ENCODE peak calls at places on chromosomes 13 and 19, in six cellular contexts. C, H, W, Q, V and Z are unnamed samples.

GRCh38 chr19:16548956-16549355 is 6.7 kb upstream of the CHERP start:
- DNase-seq in H (no peak), W (no peak), Q (no peak), C (no peak), V (no peak), Z (no peak)

GRCh38 chr13:40432018-40432978 is 234.1 kb downstream of the FOXO1 start:
- DNase-seq in H (no peak), Q (no peak), C (no peak), V (no peak), W (no peak), Z (no peak)

GRCh38 chr19:1874554-1875185 is 10.6 kb downstream of the ABHD17A start:
- DNase-seq in V (no peak), H (no peak), W (no peak), Q (no peak), C (no peak), Z (no peak)

GRCh38 chr13:22757530-22758120 is 423.2 kb upstream of the SGCG start:
- DNase-seq in H (peak), Q (no peak), V (no peak), W (no peak), C (no peak), Z (no peak)

GRCh38 chr13:77375554-77375953 is 48.7 kb upstream of the MYCBP2 start:
- DNase-seq in W (no peak), V (no peak), Q (no peak), H (no peak), C (no peak), Z (no peak)

GRCh38 chr13:105969761-105970160 is 565.7 kb downstream of the EFNB2 start:
- DNase-seq in Q (no peak), V (no peak), W (no peak), C (no peak), H (no peak), Z (peak)

GRCh38 chr13:50188696-50189095 is 173.5 kb downstream of the KCNRG start:
- DNase-seq in W (no peak), V (no peak), Q (no peak), C (no peak), H (no peak), Z (no peak)

GRCh38 chr19:33731886-33732285 is 64.8 kb upstream of the KCTD15 start:
- DNase-seq in H (no peak), W (no peak), C (no peak), Q (no peak), V (no peak), Z (peak)

GRCh38 chr13:87669379-87669978 is 1.7 kb upstream of the SLITRK5 start:
- DNase-seq in H (peak), V (peak), C (peak), Q (no peak), W (no peak), Z (no peak)

GRCh38 chr13:41648314-41648935 is 191.1 kb downstream of the RGCC start:
- DNase-seq in C (no peak), H (peak), Q (no peak), V (peak), W (no peak), Z (peak)

GRCh38 chr13:41941174-41941573 is 19.7 kb downstream of the VWA8 start:
- DNase-seq in V (peak), C (no peak), W (no peak), H (peak), Q (no peak), Z (no peak)

GRCh38 chr13:57633141-57633949 is 1.8 kb downstream of the PCDH17 start:
- DNase-seq in C (peak), V (peak), H (no peak), Q (no peak), W (peak), Z (no peak)

GRCh38 chr19:49512970-49513745 is 697 bp downstream of the FCGRT start:
- DNase-seq in C (peak), H (no peak), W (peak), V (peak), Q (peak), Z (no peak)

GRCh38 chr19:48353682-48354081 is 10.1 kb downstream of the TMEM143 start:
- DNase-seq in W (no peak), Q (no peak), V (no peak), C (no peak), H (peak), Z (no peak)

GRCh38 chr13:101065314-101065713 is 351.0 kb downstream of the NALCN start:
- DNase-seq in Q (no peak), H (no peak), V (no peak), W (no peak), C (no peak), Z (no peak)

GRCh38 chr19:925087-925911 is 536 bp upstream of the ARID3A start:
- DNase-seq in C (peak), V (peak), H (peak), W (peak), Q (peak), Z (peak)

GRCh38 chr19:54160182-54160811 is 776 bp upstream of the LENG1 start:
- DNase-seq in H (peak), W (peak), C (no peak), Q (no peak), V (peak), Z (peak)

GRCh38 chr13:42168497-42168896 is 103.5 kb upstream of the AKAP11 start:
- DNase-seq in W (no peak), C (no peak), V (no peak), H (no peak), Q (no peak), Z (no peak)

GRCh38 chr13:51764184-51765141 is 39.5 kb downstream of the DHRS12 start:
- DNase-seq in H (peak), Q (no peak), V (no peak), W (no peak), C (no peak), Z (no peak)

GRCh38 chr13:29713841-29714240 is 118.4 kb upstream of the SLC7A1 start:
- DNase-seq in V (peak), H (peak), Q (no peak), C (no peak), W (no peak), Z (peak)

GRCh38 chr19:38070573-38070972 is 153.4 kb downstream of the DPF1 start:
- DNase-seq in Q (no peak), V (no peak), C (no peak), W (no peak), H (peak), Z (peak)

GRCh38 chr19:6979341-6979740 is 41.9 kb downstream of the MBD3L2B start:
- DNase-seq in Q (no peak), H (no peak), W (no peak), C (no peak), V (no peak), Z (no peak)

GRCh38 chr19:58476498-58477015 is 405 bp downstream of the ZNF446 start:
- DNase-seq in Q (no peak), C (peak), H (no peak), W (no peak), V (peak), Z (no peak)

GRCh38 chr13:112445411-112446271 is 69.5 kb downstream of the SPACA7 start:
- DNase-seq in Q (no peak), H (no peak), C (peak), W (no peak), V (no peak), Z (no peak)

GRCh38 chr13:45295536-45295935 is 45.4 kb downstream of the TPT1 start:
- DNase-seq in Q (no peak), H (peak), C (no peak), W (no peak), V (no peak), Z (no peak)

GRCh38 chr19:24178207-24178606 is 91.2 kb downstream of the ZNF254 start:
- DNase-seq in H (no peak), Q (no peak), C (no peak), W (no peak), V (no peak), Z (no peak)

GRCh38 chr13:44309771-44310767 is 63.6 kb upstream of the SERP2 start:
- DNase-seq in H (no peak), W (no peak), V (no peak), Q (no peak), C (no peak), Z (no peak)

GRCh38 chr13:37621811-37622361 is 23.3 kb upstream of the POSTN start:
- DNase-seq in V (no peak), C (no peak), W (no peak), H (peak), Q (no peak), Z (no peak)

GRCh38 chr19:48671456-48671995 is 1.3 kb downstream of the NTN5 start:
- DNase-seq in W (no peak), H (no peak), C (no peak), V (no peak), Q (no peak), Z (no peak)

GRCh38 chr13:75302031-75302430 is 179.9 kb downstream of the TBC1D4 start:
- DNase-seq in Q (no peak), C (no peak), W (no peak), V (no peak), H (no peak), Z (no peak)

GRCh38 chr19:38543807-38544568 is 73.8 kb downstream of the MAP4K1 start:
- DNase-seq in W (no peak), H (peak), V (peak), Q (no peak), C (peak), Z (peak)

GRCh38 chr13:61286148-61286745 is 129.4 kb downstream of the PCDH20 start:
- DNase-seq in C (peak), Q (peak), H (no peak), V (peak), W (peak), Z (no peak)

GRCh38 chr13:111431241-111431640 is 110.8 kb downstream of the TEX29 start:
- DNase-seq in C (no peak), Q (no peak), W (no peak), V (no peak), H (no peak), Z (no peak)

GRCh38 chr13:111437417-111437816 is 117.0 kb downstream of the TEX29 start:
- DNase-seq in V (no peak), H (no peak), Q (no peak), W (no peak), C (no peak), Z (no peak)

GRCh38 chr13:111436446-111436845 is 116.0 kb downstream of the TEX29 start:
- DNase-seq in H (no peak), W (no peak), Q (no peak), C (no peak), V (no peak), Z (no peak)

GRCh38 chr13:111437856-111438547 is 117.6 kb downstream of the TEX29 start:
- DNase-seq in V (no peak), Q (no peak), H (no peak), W (no peak), C (no peak), Z (no peak)

DNA sequence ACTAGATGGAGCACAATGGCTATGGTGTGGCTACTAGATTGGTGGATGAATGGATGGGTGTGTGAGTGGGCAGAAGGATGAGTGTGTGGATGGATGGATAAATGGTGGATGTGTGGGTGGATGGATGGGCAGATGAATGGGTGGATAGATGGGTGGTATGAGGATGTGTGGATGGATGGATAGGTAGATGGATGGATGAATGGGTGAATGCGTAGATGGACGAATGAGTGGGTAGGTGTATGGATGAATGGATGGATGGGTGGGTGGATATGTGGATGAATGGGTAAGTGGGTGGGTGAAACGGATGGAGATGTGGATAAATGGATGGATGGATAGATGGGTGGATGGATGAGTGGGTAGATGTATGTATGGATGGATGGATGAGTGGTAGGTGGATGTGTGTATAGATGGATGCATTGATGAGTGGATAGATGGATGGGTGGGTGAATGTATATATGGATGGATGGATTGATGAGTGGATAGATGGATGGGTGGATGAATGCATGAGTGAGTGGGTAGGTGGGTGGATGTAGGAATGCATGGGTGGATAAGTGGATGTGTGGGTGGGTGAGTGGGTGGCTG is 114.2 kb downstream of the TEX29 start:
- DNase-seq in Q (no peak), H (no peak), W (no peak), C (no peak), V (no peak), Z (no peak)
- H4K8ac ChIP-seq in Q (no peak), H (no peak), W (no peak), C (no peak), V (no peak), Z (no peak)

GRCh38 chr13:95250961-95251360 is 50.3 kb downstream of the ABCC4 start:
- DNase-seq in Q (no peak), H (no peak), W (no peak), C (no peak), V (no peak), Z (no peak)
- H2BK5ac ChIP-seq in Q (no peak), H (no peak), W (no peak), C (no peak), V (no peak), Z (no peak)

GRCh38 chr19:40625406-40626120 is 24.4 kb downstream of the LTBP4 start:
- DNase-seq in Q (no peak), V (peak), H (no peak), C (no peak), W (no peak), Z (no peak)

GRCh38 chr19:40629346-40629745 is 28.2 kb downstream of the LTBP4 start:
- DNase-seq in C (no peak), W (no peak), H (no peak), V (no peak), Q (no peak), Z (no peak)

GRCh38 chr19:40626918-40627317 is 25.7 kb downstream of the LTBP4 start:
- DNase-seq in Q (no peak), W (no peak), C (no peak), H (no peak), V (no peak), Z (no peak)

GRCh38 chr19:40630571-40631160 is 29.5 kb downstream of the LTBP4 start:
- DNase-seq in V (no peak), C (no peak), Q (no peak), W (no peak), H (no peak), Z (no peak)

GRCh38 chr19:40627486-40628279 is 26.5 kb downstream of the LTBP4 start:
- DNase-seq in Q (no peak), W (no peak), V (no peak), H (no peak), C (peak), Z (peak)
- H4K8ac ChIP-seq in Q (no peak), W (no peak), V (no peak), H (no peak), C (no peak), Z (peak)

GRCh38 chr13:89869312-89869711 is 1478.2 kb upstream of the MIR17HG start:
- DNase-seq in Q (no peak), H (no peak), V (no peak), W (no peak), C (no peak), Z (no peak)
- H2BK5ac ChIP-seq in Q (no peak), H (no peak), V (no peak), W (no peak), C (no peak), Z (no peak)

DNA sequence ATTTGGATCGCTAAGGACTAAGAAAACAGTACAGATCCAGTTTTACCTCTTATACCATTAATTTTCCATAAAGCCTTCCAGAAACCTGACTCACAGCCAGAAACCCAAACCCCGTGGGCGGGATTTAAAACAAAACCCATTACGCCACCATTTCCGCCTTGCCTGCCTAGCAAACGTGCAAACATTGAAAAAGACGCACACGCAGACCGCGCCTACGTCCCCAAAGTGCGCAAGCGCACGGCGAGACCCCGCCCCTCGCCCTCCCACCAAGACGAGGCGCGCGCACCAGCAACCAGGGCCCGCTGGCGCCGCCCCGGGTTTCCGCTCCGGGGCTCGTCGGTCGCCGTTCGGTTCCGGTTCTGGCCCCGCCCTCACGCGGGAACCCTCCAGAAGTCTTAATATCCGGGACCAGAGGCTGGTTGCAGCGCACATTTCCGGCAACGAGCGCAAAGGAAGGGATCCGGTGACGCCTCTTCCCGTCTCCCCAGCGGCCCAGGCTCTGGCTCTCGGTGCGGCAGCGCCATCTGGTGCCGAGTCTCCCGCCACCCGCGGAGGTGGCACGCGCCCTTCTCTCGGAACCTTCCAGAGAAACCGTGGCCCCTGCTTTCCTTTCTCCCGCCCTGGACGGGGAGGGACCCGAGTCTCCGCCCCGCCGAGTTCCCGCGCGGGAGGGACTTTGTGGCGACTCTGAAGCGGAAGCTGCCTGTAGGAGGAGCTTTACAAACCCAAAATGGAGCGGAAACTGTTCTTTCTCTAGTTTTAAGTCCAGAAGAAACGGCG is 256.9 kb upstream of the STARD13 start:
- DNase-seq in V (peak), Q (peak), W (peak), C (peak), H (peak), Z (peak)
- H4K8ac ChIP-seq in V (peak), Q (no peak), W (peak), C (no peak), H (peak), Z (peak)

GRCh38 chr19:30208661-30209060 is 163.5 kb upstream of the ZNF536 start:
- DNase-seq in V (no peak), W (peak), C (peak), Q (no peak), H (no peak), Z (no peak)

GRCh38 chr19:30206187-30206586 is 166.0 kb upstream of the ZNF536 start:
- DNase-seq in V (no peak), Q (no peak), H (no peak), W (peak), C (peak), Z (no peak)

GRCh38 chr19:30204721-30205120 is 167.5 kb upstream of the ZNF536 start:
- DNase-seq in C (no peak), V (no peak), W (peak), Q (no peak), H (no peak), Z (no peak)

GRCh38 chr19:30209617-30210600 is 162.3 kb upstream of the ZNF536 start:
- DNase-seq in Q (no peak), W (peak), H (no peak), C (peak), V (no peak), Z (no peak)

DNA sequence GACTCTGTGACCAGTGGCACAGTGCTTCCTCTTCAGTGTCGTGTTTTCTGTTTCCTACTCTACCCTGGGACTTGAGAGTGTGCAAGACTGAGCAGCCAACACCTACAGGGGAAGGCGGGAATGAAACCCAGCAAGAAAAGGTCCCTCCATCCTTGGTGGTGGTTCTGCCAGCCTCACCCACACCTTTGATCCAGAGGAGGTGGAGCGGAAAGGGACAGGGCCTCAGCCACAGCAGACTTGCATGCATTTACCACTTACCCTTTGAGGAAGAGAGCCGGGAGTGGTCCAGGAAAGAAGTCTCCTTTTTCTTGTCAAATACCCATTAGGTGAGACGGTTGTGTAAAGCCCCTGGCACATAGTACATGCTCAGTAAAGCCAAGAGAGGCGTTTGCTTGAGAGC is 164.8 kb upstream of the ZNF536 start:
- DNase-seq in W (peak), H (no peak), Q (no peak), C (peak), V (no peak), Z (no peak)
- H2BK5ac ChIP-seq in W (no peak), H (no peak), Q (no peak), C (no peak), V (no peak), Z (no peak)

GRCh38 chr13:114118086-114118762 is 14.2 kb downstream of the RASA3 start:
- DNase-seq in C (no peak), H (no peak), W (no peak), Q (no peak), V (no peak), Z (no peak)

GRCh38 chr13:114115796-114116195 is 16.6 kb downstream of the RASA3 start:
- DNase-seq in V (no peak), H (no peak), Q (no peak), C (no peak), W (no peak), Z (no peak)

GRCh38 chr13:114118763-114119123 is 13.7 kb downstream of the RASA3 start:
- DNase-seq in V (no peak), W (no peak), H (peak), Q (no peak), C (no peak), Z (no peak)

GRCh38 chr13:114115191-114115671 is 17.2 kb downstream of the RASA3 start:
- DNase-seq in H (peak), C (no peak), V (no peak), Q (no peak), W (no peak), Z (peak)

DNA sequence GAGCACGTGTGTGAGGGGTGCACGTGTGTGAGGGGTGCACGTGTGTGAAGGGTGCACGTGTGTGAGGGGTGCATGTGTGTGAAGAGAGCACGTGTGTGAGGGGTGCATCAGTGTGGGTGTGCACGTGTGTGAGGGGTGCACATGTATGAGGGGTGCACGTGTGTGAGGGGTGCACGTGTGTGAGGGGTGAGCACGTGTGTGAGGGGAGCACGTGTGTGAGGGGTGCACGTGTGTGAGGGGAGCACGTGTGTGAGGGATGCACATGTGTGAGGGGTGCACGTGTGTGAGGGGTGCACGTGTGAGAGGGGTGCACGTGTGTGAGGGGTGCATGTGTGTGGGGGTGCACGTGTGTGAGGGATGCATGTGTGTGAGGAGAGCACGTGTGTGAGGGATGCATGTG is 15.7 kb downstream of the RASA3 start:
- DNase-seq in C (no peak), Q (no peak), H (no peak), W (no peak), V (no peak), Z (no peak)
- H4K8ac ChIP-seq in C (no peak), Q (no peak), H (no peak), W (no peak), V (no peak), Z (no peak)